ENCODE peak calls at places on chromosomes 6 and 20, in four cellular contexts. H is Peyer's patch; T is stimulated activated CD4-positive, alpha-beta T cell treated with anti-CD3 and anti-CD28 coated beads, Interleukin-12 subunit alpha, Interleukin-12 subunit beta, amount 100 ng/mL, for 4 hours; I is skeletal muscle cell. O is an unnamed sample.

GRCh38 chr20:11451793-11452291 is 465.9 kb upstream of the BTBD3 start:
- DNase-seq in H (no peak), T (no peak), I (no peak), O (no peak)

GRCh38 chr6:90940812-90941481 is 354.1 kb upstream of the MAP3K7 start:
- DNase-seq in H (no peak), T (no peak), I (peak), O (no peak)

GRCh38 chr20:20233041-20233514 is 134.8 kb upstream of the INSM1 start:
- DNase-seq in H (no peak), T (no peak), I (no peak), O (no peak)

GRCh38 chr6:157432861-157433260 is 51.9 kb downstream of the ZDHHC14 start:
- DNase-seq in H (no peak), T (no peak), I (no peak), O (no peak)

GRCh38 chr20:5657190-5657872 is 92.9 kb upstream of the SHLD1 start:
- DNase-seq in H (peak), T (no peak), I (peak), O (no peak)

GRCh38 chr6:160041608-160042007 is 72.7 kb downstream of the IGF2R start:
- DNase-seq in H (no peak), T (no peak), I (peak), O (no peak)

GRCh38 chr6:34341481-34341971 is 50.9 kb downstream of the NUDT3 start:
- DNase-seq in H (no peak), T (no peak), I (no peak), O (no peak)

GRCh38 chr6:13334953-13335352 is 6.6 kb upstream of the TBC1D7 start:
- DNase-seq in H (no peak), T (no peak), I (no peak), O (no peak)

GRCh38 chr6:155523821-155524238 is 68.2 kb upstream of the NOX3 start:
- DNase-seq in H (no peak), T (no peak), I (no peak), O (no peak)

GRCh38 chr6:110509617-110510231 is 33.3 kb upstream of the SLC22A16 start:
- DNase-seq in H (no peak), T (no peak), I (peak), O (no peak)

GRCh38 chr6:116244284-116244683 is 9.6 kb downstream of the TSPYL4 start:
- DNase-seq in H (no peak), T (no peak), I (no peak), O (no peak)

GRCh38 chr20:62727584-62728027 is 19.0 kb downstream of the NTSR1 start:
- DNase-seq in H (no peak), T (no peak), I (no peak), O (no peak)

GRCh38 chr20:51481311-51481997 is 61.1 kb downstream of the NFATC2 start:
- DNase-seq in H (no peak), T (peak), I (no peak), O (no peak)

GRCh38 chr6:157644043-157644810 is 178.8 kb upstream of the SNX9 start:
- DNase-seq in H (no peak), T (peak), I (no peak), O (no peak)

GRCh38 chr6:13550656-13551055 is 23.7 kb upstream of the SIRT5 start:
- DNase-seq in H (no peak), T (no peak), I (no peak), O (no peak)

GRCh38 chr6:122548281-122548680 is 61.9 kb upstream of the PKIB start:
- DNase-seq in H (no peak), T (no peak), I (no peak), O (no peak)

GRCh38 chr6:125310994-125311649 is 9.4 kb upstream of the HDDC2 start:
- DNase-seq in H (no peak), T (no peak), I (no peak), O (no peak)

GRCh38 chr6:122494665-122495272 is 23.2 kb upstream of the SERINC1 start:
- DNase-seq in H (no peak), T (no peak), I (no peak), O (no peak)

GRCh38 chr20:45104786-45105185 is 3.9 kb upstream of the KCNS1 start:
- DNase-seq in H (no peak), T (no peak), I (peak), O (no peak)

GRCh38 chr6:83461438-83461837 is 30.6 kb upstream of the ME1 start:
- DNase-seq in H (no peak), T (no peak), I (no peak), O (no peak)

GRCh38 chr6:30500421-30501069 is 11.2 kb downstream of the HLA-E start:
- DNase-seq in H (no peak), T (no peak), I (no peak), O (no peak)

GRCh38 chr20:50141018-50141675 is 12.4 kb downstream of the PEDS1 start:
- DNase-seq in H (no peak), T (no peak), I (no peak), O (no peak)

GRCh38 chr6:26322645-26323482 is 42.1 kb upstream of the BTN3A2 start:
- DNase-seq in H (peak), T (peak), I (peak), O (no peak)

GRCh38 chr6:40328988-40329545 is 258.1 kb downstream of the LRFN2 start:
- DNase-seq in H (no peak), T (no peak), I (no peak), O (no peak)

GRCh38 chr6:168956884-168957730 is 296.5 kb downstream of the THBS2 start:
- DNase-seq in H (peak), T (peak), I (peak), O (peak)

GRCh38 chr6:24744911-24745310 is 26.0 kb upstream of the C6orf62 start:
- DNase-seq in H (no peak), T (no peak), I (no peak), O (no peak)

GRCh38 chr6:101722991-101723579 is 329.6 kb downstream of the GRIK2 start:
- DNase-seq in H (no peak), T (no peak), I (peak), O (no peak)

GRCh38 chr6:161080263-161080970 is 88.8 kb downstream of the MAP3K4 start:
- DNase-seq in H (no peak), T (no peak), I (no peak), O (no peak)

GRCh38 chr6:137044366-137045220 is at the start of gene IL20RA:
- DNase-seq in H (no peak), T (peak), I (no peak), O (peak)

GRCh38 chr20:4560667-4561066 is 161.0 kb upstream of the PRND start:
- DNase-seq in H (no peak), T (no peak), I (peak), O (no peak)

GRCh38 chr20:63974402-63975200 is 4.8 kb downstream of the SAMD10 start:
- DNase-seq in H (peak), T (no peak), I (no peak), O (no peak)

GRCh38 chr20:35329435-35330139 is 37.4 kb upstream of the FAM83C start:
- DNase-seq in H (peak), T (peak), I (no peak), O (no peak)

GRCh38 chr6:31734703-31735500 is 1.4 kb downstream of the CLIC1 start:
- DNase-seq in H (peak), T (peak), I (peak), O (no peak)

GRCh38 chr20:46954490-46955038 is 59.9 kb downstream of the EYA2 start:
- DNase-seq in H (no peak), T (no peak), I (peak), O (no peak)

GRCh38 chr6:44192428-44193041 is 24.2 kb upstream of the MYMX start:
- DNase-seq in H (no peak), T (no peak), I (no peak), O (no peak)

GRCh38 chr6:13766201-13766634 is 48.1 kb downstream of the MCUR1 start:
- DNase-seq in H (no peak), T (no peak), I (peak), O (no peak)

GRCh38 chr20:32902456-32903420 is 44.0 kb downstream of the EFCAB8 start:
- DNase-seq in H (peak), T (peak), I (no peak), O (peak)